ENCODE peak calls at places on chromosome 16, in five cellular contexts. E is psoas muscle, I is spleen, D is body of pancreas, Z is ovary. B is an unnamed sample.

GRCh38 chr16:48817032-48817431 is 207.1 kb upstream of the N4BP1 start:
- DNase-seq in E (no peak), I (no peak), D (no peak), Z (no peak), B (no peak)

GRCh38 chr16:55668337-55669281 is 12.8 kb downstream of the SLC6A2 start:
- DNase-seq in E (peak; percentile 64), I (no peak), D (no peak), Z (no peak), B (no peak)

GRCh38 chr16:29814592-29814991 is 1.4 kb upstream of the PAGR1 start:
- DNase-seq in E (no peak), I (peak; percentile 77), D (no peak), Z (peak; percentile 50), B (no peak)

GRCh38 chr16:71954699-71955195 is 45.5 kb downstream of the PKD1L3 start:
- DNase-seq in E (no peak), I (no peak), D (no peak), Z (no peak), B (no peak)

GRCh38 chr16:85151603-85152413 is 39.5 kb upstream of the CIBAR2 start:
- DNase-seq in E (peak; percentile 86), I (no peak), D (peak; percentile 81), Z (peak; percentile 86), B (peak; percentile 79)

GRCh38 chr16:89909777-89910716 is 8.6 kb upstream of the MC1R start:
- DNase-seq in E (peak; percentile 89), I (peak; percentile 93), D (peak; percentile 62), Z (peak; percentile 85), B (peak; percentile 47)

GRCh38 chr16:86322283-86322682 is 188.0 kb upstream of the FOXF1 start:
- DNase-seq in E (no peak), I (no peak), D (no peak), Z (no peak), B (no peak)

GRCh38 chr16:78784773-78785172 is 685.3 kb downstream of the WWOX start:
- DNase-seq in E (no peak), I (no peak), D (no peak), Z (no peak), B (no peak)

GRCh38 chr16:48676836-48677235 is 66.9 kb upstream of the N4BP1 start:
- DNase-seq in E (no peak), I (no peak), D (no peak), Z (no peak), B (no peak)

GRCh38 chr16:87333101-87333500 is 15.9 kb upstream of the C16orf95 start:
- DNase-seq in E (peak; percentile 59), I (peak; percentile 58), D (no peak), Z (peak; percentile 28), B (peak; percentile 61)

GRCh38 chr16:80583466-80583865 is 42.7 kb downstream of the DYNLRB2 start:
- DNase-seq in E (no peak), I (no peak), D (no peak), Z (no peak), B (no peak)

GRCh38 chr16:86231321-86231995 is 278.9 kb upstream of the FOXF1 start:
- DNase-seq in E (no peak), I (peak; percentile 39), D (no peak), Z (no peak), B (no peak)

GRCh38 chr16:1731073-1731472 is 25.1 kb downstream of the MAPK8IP3 start:
- DNase-seq in E (no peak), I (no peak), D (no peak), Z (no peak), B (no peak)
- H3K27ac ChIP-seq in E (no peak overlapping the region), I (no peak overlapping the region), D (no peak overlapping the region), Z (no peak overlapping the region), B (no peak overlapping the region)

GRCh38 chr16:70753228-70753627 is 47.7 kb downstream of the VAC14 start:
- DNase-seq in E (peak; percentile 58), I (peak; percentile 42), D (no peak), Z (no peak), B (no peak)

GRCh38 chr16:70753694-70754325 is 47.1 kb downstream of the VAC14 start:
- DNase-seq in E (peak; percentile 49), I (peak; percentile 66), D (no peak), Z (no peak), B (no peak)

GRCh38 chr16:70754371-70754770 is 46.6 kb downstream of the VAC14 start:
- DNase-seq in E (peak; percentile 44), I (peak; percentile 64), D (no peak), Z (no peak), B (no peak)

GRCh38 chr16:70756071-70756470 is 44.9 kb downstream of the VAC14 start:
- DNase-seq in E (peak; percentile 41), I (peak; percentile 55), D (no peak), Z (no peak), B (no peak)

GRCh38 chr16:70754874-70755600 is 45.9 kb downstream of the VAC14 start:
- DNase-seq in E (peak; percentile 45), I (peak; percentile 62), D (no peak), Z (no peak), B (no peak)
- H3K27ac ChIP-seq in E (no peak overlapping the region), I (no peak overlapping the region), D (no peak overlapping the region), Z (no peak overlapping the region), B (no peak overlapping the region)

DNA sequence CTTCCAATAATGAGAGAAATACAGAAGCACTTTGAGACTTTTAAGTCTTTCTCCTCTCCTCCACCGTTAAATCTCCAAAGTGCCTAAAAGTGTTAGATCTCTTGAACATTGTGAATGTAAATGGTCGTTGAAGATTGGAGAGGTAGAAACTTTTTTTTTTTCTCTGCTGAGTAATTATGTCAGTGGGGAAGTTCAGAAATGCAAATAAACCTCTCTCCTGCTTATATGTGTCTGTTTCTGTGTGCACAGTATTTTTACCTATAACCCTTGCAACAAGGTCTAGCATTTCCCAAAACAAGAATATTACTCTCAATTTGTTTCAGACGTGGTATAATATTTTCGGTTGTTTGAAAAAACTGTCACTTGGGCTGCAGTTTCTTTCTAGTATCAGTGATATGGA is 833.6 kb upstream of the CDH8 start:
- DNase-seq in E (no peak), I (no peak), D (no peak), Z (no peak), B (no peak)
- H3K27ac ChIP-seq in E (no peak overlapping the region), I (no peak overlapping the region), D (no peak overlapping the region), Z (no peak overlapping the region), B (no peak overlapping the region)

DNA sequence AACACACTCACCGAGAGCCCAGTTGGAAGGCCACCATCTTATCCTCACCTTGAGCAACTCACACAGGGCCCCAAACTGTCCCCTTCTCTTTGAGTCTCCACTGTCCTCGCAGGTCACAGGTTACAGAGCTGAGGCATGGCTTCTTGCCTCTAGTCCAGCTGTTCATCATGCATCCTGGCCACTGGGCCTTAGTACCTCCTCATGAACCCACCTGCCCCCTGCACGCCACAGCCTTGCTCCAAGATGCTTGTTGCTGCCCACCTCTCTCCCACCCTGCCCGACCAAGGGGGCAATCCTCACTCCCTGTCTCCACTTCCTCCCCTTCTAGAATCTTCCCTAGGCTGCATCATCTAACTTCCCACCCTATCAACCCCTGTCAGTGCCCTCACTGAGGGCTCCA is 17.1 kb downstream of the CDH5 start:
- DNase-seq in E (no peak), I (peak; percentile 63), D (no peak), Z (no peak), B (no peak)
- H3K27ac ChIP-seq in E (peak overlapping the region; percentile 61), I (peak overlapping the region; percentile 16), D (no peak overlapping the region), Z (no peak overlapping the region), B (no peak overlapping the region)

GRCh38 chr16:765488-765865 is 4.9 kb downstream of the MSLN start:
- DNase-seq in E (no peak), I (peak; percentile 73), D (no peak), Z (no peak), B (no peak)
- H3K27ac ChIP-seq in E (no peak overlapping the region), I (no peak overlapping the region), D (no peak overlapping the region), Z (no peak overlapping the region), B (no peak overlapping the region)

GRCh38 chr16:88739975-88740726 is 33.8 kb downstream of the CTU2 start:
- DNase-seq in E (no peak), I (no peak), D (no peak), Z (no peak), B (no peak)

GRCh38 chr16:88736496-88736895 is 30.2 kb downstream of the CTU2 start:
- DNase-seq in E (no peak), I (no peak), D (no peak), Z (no peak), B (no peak)

GRCh38 chr16:88739139-88739974 is 33.1 kb downstream of the CTU2 start:
- DNase-seq in E (no peak), I (no peak), D (no peak), Z (no peak), B (no peak)

GRCh38 chr16:88737298-88738166 is 31.2 kb downstream of the CTU2 start:
- DNase-seq in E (peak; percentile 88), I (peak; percentile 96), D (peak; percentile 80), Z (peak; percentile 86), B (peak; percentile 5)

DNA sequence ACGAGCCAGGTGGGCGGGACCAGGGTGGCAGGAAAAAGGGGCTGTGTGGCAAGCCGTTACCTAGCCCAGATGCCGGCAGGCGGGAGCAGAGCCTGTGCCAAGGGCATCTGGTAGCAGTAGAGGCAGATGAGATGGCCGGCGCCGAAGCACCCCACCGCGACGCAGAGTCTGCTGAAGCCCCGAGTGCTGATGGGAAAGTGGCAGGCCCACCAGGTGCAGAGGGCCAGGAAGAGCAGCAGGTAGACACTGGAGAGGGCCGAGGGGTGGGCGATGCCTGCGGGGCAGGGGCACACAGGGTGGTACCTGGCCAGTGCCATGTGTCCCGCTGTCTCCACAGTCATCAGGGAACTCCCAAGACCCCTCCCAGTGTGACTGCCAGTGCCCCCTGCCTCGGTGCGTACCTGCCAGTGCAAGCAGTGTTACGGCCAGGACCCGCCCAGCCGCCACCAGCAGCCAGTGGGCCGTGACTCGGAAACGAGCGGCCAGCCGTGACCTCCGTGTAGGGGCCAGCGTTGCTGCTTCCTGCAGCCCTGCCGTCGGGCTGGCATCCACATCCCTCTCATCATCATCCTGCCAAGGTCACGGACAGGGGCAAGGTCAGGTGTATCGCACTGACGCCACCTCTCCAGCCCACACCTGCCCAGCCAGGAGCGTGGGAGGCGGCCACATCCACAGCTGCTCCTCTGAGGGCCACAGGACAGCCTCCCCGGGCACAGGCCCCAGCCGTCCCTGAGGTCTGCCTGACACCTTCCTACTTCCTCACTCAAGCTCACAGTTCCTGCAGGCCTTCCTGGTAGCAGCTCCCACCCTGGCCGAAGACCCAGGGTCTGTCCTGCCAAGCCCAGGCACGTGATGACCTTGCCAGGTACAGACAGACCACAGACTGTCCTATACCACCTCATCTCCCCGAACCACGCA is 32.1 kb downstream of the CTU2 start:
- DNase-seq in E (no peak), I (peak; percentile 90), D (no peak), Z (no peak), B (no peak)
- H3K27ac ChIP-seq in E (no peak overlapping the region), I (peak overlapping the region; percentile 81), D (no peak overlapping the region), Z (no peak overlapping the region), B (no peak overlapping the region)

DNA sequence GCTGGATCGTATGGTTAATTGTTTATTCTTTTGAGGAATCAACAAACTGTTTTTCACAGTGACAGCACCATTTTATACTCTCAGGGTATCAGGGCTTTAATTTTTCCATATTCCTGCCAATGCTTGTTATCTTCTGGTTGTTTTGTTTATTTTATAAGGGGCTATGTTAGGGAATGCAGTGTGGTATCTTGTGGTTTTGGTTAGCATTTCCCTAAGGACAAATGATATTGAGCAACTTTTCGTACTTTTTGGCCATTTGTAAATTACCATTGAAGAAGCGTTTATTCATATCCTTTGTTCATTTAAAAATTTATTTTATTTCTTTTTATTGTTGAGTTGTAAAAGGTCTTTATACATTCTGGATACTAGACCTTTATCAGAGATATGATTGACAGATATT is 322.0 kb upstream of the SALL1 start:
- DNase-seq in E (no peak), I (no peak), D (no peak), Z (no peak), B (no peak)
- H3K27ac ChIP-seq in E (no peak overlapping the region), I (no peak overlapping the region), D (no peak overlapping the region), Z (no peak overlapping the region), B (no peak overlapping the region)